ENCODE peak calls at places on chromosomes 4 and X, in six cellular contexts. J, K, O, C, G and E are unnamed samples.

GRCh38 chr4:20301161-20301560 is 49.5 kb downstream of the SLIT2 start:
- DNase-seq in G (no peak), J (no peak), K (no peak), C (no peak), O (no peak), E (no peak)

GRCh38 chrX:34893741-34894140 is 48.9 kb upstream of the FAM47B start:
- DNase-seq in J (no peak), O (peak), C (no peak), G (no peak), K (no peak), E (no peak)

GRCh38 chr4:97911236-97911906 is 231.9 kb downstream of the STPG2 start:
- DNase-seq in C (no peak), O (peak), K (no peak), G (no peak), J (peak), E (no peak)

GRCh38 chrX:45745479-45745878 is 544.8 kb upstream of the DIPK2B start:
- DNase-seq in G (no peak), K (no peak), C (no peak), O (no peak), J (no peak), E (no peak)

GRCh38 chr4:93184093-93184492 is 644.5 kb upstream of the ATOH1 start:
- DNase-seq in K (no peak), G (no peak), C (no peak), J (no peak), O (no peak), E (no peak)

GRCh38 chrX:151871244-151871643 is 41.4 kb upstream of the MAGEA4 start:
- DNase-seq in K (no peak), J (no peak), O (no peak), C (no peak), G (peak), E (no peak)

GRCh38 chr4:150436598-150437370 is 145.2 kb upstream of the MAB21L2 start:
- DNase-seq in O (no peak), G (no peak), J (no peak), C (no peak), K (peak), E (no peak)

GRCh38 chr4:4985844-4986243 is 33.4 kb downstream of the CYTL1 start:
- DNase-seq in C (no peak), O (peak), K (no peak), G (no peak), J (no peak), E (no peak)

GRCh38 chr4:87097075-87097474 is 123.3 kb downstream of the KLHL8 start:
- DNase-seq in J (peak), C (no peak), G (no peak), K (no peak), O (no peak), E (no peak)

GRCh38 chr4:18980516-18981233 is 959.1 kb upstream of the LCORL start:
- DNase-seq in G (no peak), C (no peak), J (no peak), O (peak), K (no peak), E (no peak)

GRCh38 chrX:33726281-33727160 is 405.6 kb downstream of the FAM47A start:
- DNase-seq in C (no peak), J (no peak), K (no peak), G (no peak), O (no peak), E (peak)